ENCODE peak calls at places on chromosomes 5 and 9, in six cellular contexts. D is GM12891, G is HepG2, S is GM12878, X is H1, Q is K562. H is an unnamed sample.

GRCh38 chr5:55853271-55853670 is 2.1 kb downstream of the IL31RA start:
- DNase-seq in D (no peak), G (no peak), S (no peak), X (no peak), Q (no peak), H (no peak)

GRCh38 chr5:51382759-51383493 is at the start of gene ISL1:
- DNase-seq in D (no peak), G (no peak), S (no peak), X (peak), Q (peak), H (no peak)

GRCh38 chr5:83564069-83564749 is 92.7 kb downstream of the VCAN start:
- DNase-seq in D (no peak), G (peak), S (no peak), X (no peak), Q (peak), H (no peak)

GRCh38 chr5:178422400-178422775 is 167.8 kb downstream of the COL23A1 start:
- DNase-seq in D (no peak), G (no peak), S (no peak), X (peak), Q (no peak), H (no peak)

GRCh38 chr9:16825364-16825763 is 45.1 kb downstream of the BNC2 start:
- DNase-seq in D (no peak), G (no peak), S (no peak), X (no peak), Q (no peak), H (no peak)

GRCh38 chr5:85614482-85614881 is 1003.3 kb upstream of the COX7C start:
- DNase-seq in D (no peak), G (no peak), S (no peak), X (no peak), Q (no peak), H (no peak)

GRCh38 chr5:127723571-127723970 is 20.4 kb downstream of the CCDC192 start:
- DNase-seq in D (no peak), G (no peak), S (no peak), X (no peak), Q (no peak), H (no peak)

GRCh38 chr5:98314262-98314661 is 459.2 kb upstream of the RGMB start:
- DNase-seq in D (no peak), G (no peak), S (no peak), X (no peak), Q (no peak), H (no peak)

GRCh38 chr5:176762489-176762888 is 47.9 kb upstream of the UNC5A start:
- DNase-seq in D (no peak), G (no peak), S (no peak), X (peak), Q (peak), H (no peak)

GRCh38 chr5:171759777-171760176 is 25.8 kb upstream of the SMIM23 start:
- DNase-seq in D (no peak), G (no peak), S (no peak), X (no peak), Q (no peak), H (no peak)

GRCh38 chr9:18478517-18479361 is 4.8 kb downstream of the ADAMTSL1 start:
- DNase-seq in D (no peak), G (no peak), S (no peak), X (no peak), Q (no peak), H (no peak)

GRCh38 chr5:74067748-74068541 is 441.9 kb downstream of the ARHGEF28 start:
- DNase-seq in D (no peak), G (no peak), S (no peak), X (no peak), Q (no peak), H (no peak)

GRCh38 chr5:80184235-80185023 is 71.4 kb downstream of the SERINC5 start:
- DNase-seq in D (no peak), G (peak), S (no peak), X (no peak), Q (peak), H (no peak)

GRCh38 chr9:78393932-78394331 is 97.0 kb downstream of the PSAT1 start:
- DNase-seq in D (no peak), G (no peak), S (no peak), X (no peak), Q (no peak), H (no peak)

GRCh38 chr5:8445139-8445538 is 576.2 kb downstream of the MTRR start:
- DNase-seq in D (no peak), G (no peak), S (no peak), X (no peak), Q (no peak), H (no peak)

GRCh38 chr9:95197692-95198271 is 119.7 kb downstream of the FANCC start:
- DNase-seq in D (no peak), G (no peak), S (no peak), X (no peak), Q (no peak), H (no peak)

GRCh38 chr5:141508440-141508807 is 19.5 kb downstream of the PCDHGC5 start:
- DNase-seq in D (no peak), G (no peak), S (no peak), X (no peak), Q (peak), H (no peak)

GRCh38 chr5:111931658-111932057 is 174.7 kb upstream of the NREP start:
- DNase-seq in D (no peak), G (no peak), S (no peak), X (no peak), Q (no peak), H (no peak)

GRCh38 chr5:116544542-116545241 is 29.9 kb downstream of the SEMA6A start:
- DNase-seq in D (no peak), G (no peak), S (no peak), X (no peak), Q (no peak), H (no peak)

GRCh38 chr9:69254223-69254622 is 70.8 kb upstream of the ENTREP1 start:
- DNase-seq in D (no peak), G (no peak), S (no peak), X (no peak), Q (no peak), H (no peak)

GRCh38 chr9:86202338-86202882 is 57.0 kb downstream of the C9orf153 start:
- DNase-seq in D (peak), G (peak), S (peak), X (no peak), Q (peak), H (peak)

GRCh38 chr5:160458971-160459800 is 37.5 kb downstream of the PTTG1 start:
- DNase-seq in D (no peak), G (no peak), S (peak), X (no peak), Q (no peak), H (no peak)

GRCh38 chr5:448061-448765 is 5.2 kb downstream of the EXOC3 start:
- DNase-seq in D (no peak), G (no peak), S (no peak), X (no peak), Q (no peak), H (no peak)

GRCh38 chr5:54807421-54807820 is 178.0 kb downstream of the ESM1 start:
- DNase-seq in D (no peak), G (no peak), S (no peak), X (no peak), Q (no peak), H (no peak)

GRCh38 chr9:130542457-130543228 is 36.7 kb upstream of the FUBP3 start:
- DNase-seq in D (no peak), G (no peak), S (no peak), X (no peak), Q (peak), H (no peak)

GRCh38 chr5:90615355-90615754 is 56.8 kb downstream of the ADGRV1 start:
- DNase-seq in D (no peak), G (no peak), S (no peak), X (no peak), Q (no peak), H (no peak)

GRCh38 chr9:97556721-97557605 is 55.5 kb downstream of the TMOD1 start:
- DNase-seq in D (no peak), G (no peak), S (no peak), X (no peak), Q (no peak), H (no peak)

DNA sequence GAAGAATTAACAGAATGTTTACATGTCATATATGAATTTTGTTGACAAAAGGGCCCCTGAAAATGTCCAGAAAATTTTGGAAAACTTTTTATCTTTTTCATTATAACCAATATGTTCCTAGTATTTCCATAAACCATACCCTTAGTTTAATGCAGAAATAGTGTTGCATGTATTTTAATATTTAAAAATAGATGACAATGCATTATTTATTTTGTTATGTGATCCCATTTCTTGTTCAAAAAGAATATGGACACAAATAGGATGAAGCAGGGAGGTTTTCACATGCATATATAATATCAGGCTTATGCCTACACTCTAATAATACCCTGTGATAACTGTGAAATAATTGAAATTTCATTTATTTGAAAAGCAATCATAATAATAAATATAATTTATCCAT is 500.5 kb downstream of the CDH18 start:
- DNase-seq in D (no peak), G (no peak), S (no peak), X (no peak), Q (no peak), H (no peak)
- TF ChIP-seq TAF1 in D (no peak), G (no peak), S (no peak), X (no peak), Q (no peak), H (no peak)

DNA sequence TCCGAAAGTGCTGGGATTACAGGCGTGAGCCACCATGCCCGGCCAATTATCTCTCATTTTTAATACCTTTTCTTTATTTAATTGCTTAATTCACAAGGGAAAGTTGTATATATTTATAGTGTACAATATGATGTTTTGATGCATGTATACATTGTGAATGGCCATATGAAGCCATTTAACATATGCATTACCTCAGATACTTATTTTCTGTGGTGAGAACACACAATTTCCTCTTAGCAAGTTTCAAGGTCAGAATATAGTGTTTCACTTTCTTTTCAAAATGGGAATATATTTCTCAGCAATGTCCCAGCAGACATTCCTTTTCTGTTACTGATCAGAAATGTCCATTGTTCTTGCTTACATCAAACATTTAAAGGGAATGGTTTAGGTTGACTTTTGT is 1596.3 kb downstream of the MAT2B start:
- DNase-seq in D (no peak), G (no peak), S (no peak), X (no peak), Q (no peak), H (no peak)
- TF ChIP-seq POLR2A in D (no peak), G (no peak), S (no peak), X (no peak), Q (no peak), H (no peak)

GRCh38 chr9:6149315-6149714 is 66.3 kb upstream of the IL33 start:
- DNase-seq in D (no peak), G (no peak), S (no peak), X (no peak), Q (no peak), H (no peak)
- TF ChIP-seq POLR2AphosphoS5 in D (no peak), G (no peak), S (no peak), X (no peak), Q (no peak), H (no peak)

GRCh38 chr9:138111607-138112006 is 234.0 kb downstream of the CACNA1B start:
- DNase-seq in D (no peak), G (no peak), S (no peak), X (no peak), Q (no peak), H (peak)

GRCh38 chr9:138112090-138112748 is 234.6 kb downstream of the CACNA1B start:
- DNase-seq in D (no peak), G (no peak), S (no peak), X (no peak), Q (no peak), H (no peak)

GRCh38 chr9:138115506-138115905 is 237.9 kb downstream of the CACNA1B start:
- DNase-seq in D (no peak), G (no peak), S (no peak), X (no peak), Q (no peak), H (no peak)

GRCh38 chr9:138114501-138115245 is 237.1 kb downstream of the CACNA1B start:
- DNase-seq in D (no peak), G (no peak), S (no peak), X (no peak), Q (no peak), H (peak)

GRCh38 chr9:138112791-138113600 is 235.4 kb downstream of the CACNA1B start:
- DNase-seq in D (no peak), G (no peak), S (no peak), X (no peak), Q (no peak), H (no peak)
- TF ChIP-seq TAF1 in D (no peak), G (no peak), S (no peak), X (no peak), Q (no peak), H (no peak)

GRCh38 chr5:172832383-172833315 is 1.4 kb upstream of the ERGIC1 start:
- DNase-seq in D (no peak), G (no peak), S (no peak), X (no peak), Q (peak), H (no peak)

GRCh38 chr5:172834570-172835245 is 657 bp downstream of the ERGIC1 start:
- DNase-seq in D (no peak), G (peak), S (no peak), X (peak), Q (no peak), H (no peak)

GRCh38 chr5:172833372-172833690 is 720 bp upstream of the ERGIC1 start:
- DNase-seq in D (no peak), G (no peak), S (no peak), X (no peak), Q (no peak), H (no peak)

GRCh38 chr5:172835246-172836030 is 1.4 kb downstream of the ERGIC1 start:
- DNase-seq in D (no peak), G (no peak), S (no peak), X (no peak), Q (no peak), H (no peak)

DNA sequence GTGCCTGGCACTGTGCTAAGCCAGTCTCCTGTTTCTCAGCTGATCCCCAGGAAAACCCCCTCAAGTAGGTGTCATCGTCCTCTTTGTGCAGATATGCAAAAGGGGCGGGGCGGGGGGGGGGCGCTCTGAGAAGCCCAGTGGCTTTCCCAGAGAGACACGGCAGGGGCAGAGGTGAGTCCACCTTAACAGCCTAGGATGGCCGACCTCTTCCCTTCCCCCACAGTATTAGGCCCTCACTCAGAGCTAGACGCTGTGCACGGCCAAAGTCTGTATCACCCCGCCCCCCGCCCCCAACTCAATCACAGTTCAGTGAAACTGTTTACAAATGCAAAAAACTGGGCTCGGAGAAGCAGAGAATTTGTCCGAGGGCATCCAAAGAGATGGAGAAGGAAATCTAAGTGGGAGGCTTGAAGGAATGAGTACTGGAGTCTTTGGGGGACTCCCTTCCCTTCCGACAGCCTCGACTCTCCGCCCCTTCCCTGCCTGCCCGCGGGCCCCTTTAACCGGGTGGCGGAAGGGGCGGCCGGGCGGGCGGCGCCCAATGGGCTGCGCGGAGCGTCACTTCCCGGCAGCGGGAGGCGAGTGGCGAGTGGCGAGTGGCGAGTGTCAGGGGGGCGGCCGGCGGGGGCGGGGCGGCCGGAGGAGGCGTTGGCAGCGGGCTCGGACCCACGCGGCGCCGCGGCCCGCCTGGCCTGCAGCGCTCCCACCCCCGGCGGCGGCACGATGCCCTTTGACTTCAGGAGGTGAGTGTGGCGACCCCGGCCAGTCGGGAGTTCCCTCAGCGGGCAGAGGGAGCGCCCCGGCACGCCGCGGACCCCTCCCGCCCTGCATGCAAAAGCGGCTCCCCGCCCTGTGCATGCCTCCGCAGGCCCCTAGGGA is at the start of gene ERGIC1:
- DNase-seq in D (peak), G (peak), S (no peak), X (peak), Q (peak), H (peak)
- TF ChIP-seq POLR2A in D (peak), G (peak), S (peak), X (peak), Q (peak), H (peak)

DNA sequence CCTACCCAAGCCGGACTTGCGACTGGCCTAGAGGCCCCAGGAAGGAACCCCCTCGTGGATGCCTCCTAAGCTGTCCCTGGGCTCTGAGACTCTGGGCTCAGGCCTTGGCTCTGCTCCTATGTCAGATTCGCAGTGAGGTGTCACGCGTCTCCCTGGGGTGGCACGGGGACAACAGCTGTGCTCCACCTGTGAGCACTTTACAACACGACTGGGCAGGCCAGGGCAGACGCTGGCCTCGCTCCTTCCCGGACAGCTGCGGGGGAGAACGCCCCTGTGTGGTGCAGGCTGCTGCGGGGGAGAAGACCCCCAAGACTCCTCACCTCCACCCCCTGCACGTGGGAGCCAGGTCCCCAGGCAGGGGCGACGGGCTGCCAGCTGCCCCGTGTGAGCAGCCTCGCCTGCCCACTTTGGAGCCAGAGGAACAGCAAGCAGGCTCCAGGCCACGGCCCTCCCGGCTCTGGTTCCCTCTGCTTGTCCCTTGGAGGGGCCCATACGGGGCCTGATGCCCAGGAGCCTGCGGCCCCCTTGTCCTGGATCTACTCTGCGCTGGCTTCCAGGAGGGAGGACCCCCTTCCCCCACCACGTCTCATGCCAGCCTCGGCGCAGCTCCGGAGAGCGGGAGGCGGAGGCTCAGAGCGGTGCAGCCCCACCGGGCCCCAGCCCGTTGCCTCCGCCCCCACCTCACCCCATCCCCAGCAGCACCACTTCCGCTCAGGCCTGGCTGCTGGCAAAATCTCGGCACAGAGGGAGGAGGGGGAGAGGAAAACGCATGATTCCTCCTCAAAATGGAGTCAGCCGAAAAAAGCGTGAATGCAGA is 36.0 kb downstream of the SARDH start:
- DNase-seq in D (no peak), G (no peak), S (no peak), X (no peak), Q (no peak), H (no peak)
- TF ChIP-seq POLR2AphosphoS5 in D (no peak), G (no peak), S (no peak), X (no peak), Q (no peak), H (no peak)

DNA sequence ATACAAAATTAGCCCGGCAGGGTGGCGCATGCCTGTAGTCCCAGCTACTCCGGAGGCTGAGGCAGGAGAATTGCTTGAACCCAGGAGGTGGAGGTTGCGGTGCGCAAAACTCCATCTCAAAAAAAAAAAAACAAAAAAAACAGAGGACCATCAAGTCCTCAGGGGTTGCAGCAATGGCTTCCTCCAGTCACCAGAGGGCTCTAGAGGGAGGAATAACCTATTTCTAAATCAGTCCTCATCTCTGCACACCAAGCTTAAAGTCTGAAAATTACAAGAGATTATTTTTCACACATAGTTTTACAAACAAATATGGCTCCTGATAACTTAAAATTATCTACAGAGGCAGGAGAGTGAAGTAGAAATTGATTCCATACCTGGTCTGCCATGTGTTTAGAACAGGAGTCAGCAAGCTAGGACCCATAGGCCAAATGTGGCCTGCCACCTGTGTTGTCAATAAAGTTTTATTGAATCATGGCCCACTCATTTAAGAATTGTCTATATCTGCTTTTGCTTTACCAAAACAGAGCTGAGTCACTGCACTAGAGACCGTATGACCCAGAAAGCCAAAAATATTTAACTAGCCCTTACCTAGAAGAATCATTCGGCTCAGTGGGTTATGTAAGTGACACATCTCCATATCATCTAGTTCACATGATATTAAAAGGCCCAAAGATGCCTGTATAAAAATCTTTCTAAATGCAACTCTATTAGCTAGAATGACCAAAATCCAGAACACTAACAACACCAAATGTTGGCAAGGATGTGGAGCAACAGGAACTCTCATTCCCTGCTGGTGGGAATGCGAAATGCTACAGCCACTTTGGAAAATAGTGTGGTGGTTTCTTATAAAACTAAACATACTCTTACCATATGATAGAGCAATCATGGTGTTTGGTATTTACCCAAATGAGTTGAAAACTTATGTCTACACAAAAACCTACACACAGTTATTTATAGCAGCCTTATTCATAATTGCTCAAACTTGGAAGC is 207.7 kb downstream of the FRMD3 start:
- DNase-seq in D (no peak), G (peak), S (no peak), X (no peak), Q (peak), H (no peak)
- TF ChIP-seq TAF1 in D (no peak), G (no peak), S (no peak), X (no peak), Q (no peak), H (no peak)

H was measured in GM12892.